ENCODE peak calls at places on chromosomes 5 and 9, in ten cellular contexts. I, Q, H, K, G, R, W, B, C and J are unnamed samples.

GRCh38 chr9:116572095-116572748 is 114.9 kb upstream of the TRIM32 start:
- DNase-seq in I (peak), Q (peak), H (peak), K (peak), G (peak), R (peak), W (peak), B (peak), C (peak), J (peak)

GRCh38 chr9:19162956-19163355 is 35.7 kb upstream of the PLIN2 start:
- DNase-seq in I (no peak), Q (no peak), H (peak), K (no peak), G (peak), R (no peak), W (peak), B (peak), C (no peak), J (peak)

GRCh38 chr5:96433066-96433447 is at the start of gene PCSK1:
- DNase-seq in I (no peak), Q (no peak), H (peak), K (no peak), G (no peak), R (no peak), W (no peak), B (no peak), C (no peak), J (no peak)

GRCh38 chr9:130199605-130200004 is 27.4 kb downstream of the NCS1 start:
- DNase-seq in I (peak), Q (peak), H (peak), K (no peak), G (peak), R (no peak), W (no peak), B (peak), C (no peak), J (no peak)

GRCh38 chr5:168086104-168086610 is 205.3 kb upstream of the WWC1 start:
- DNase-seq in I (no peak), Q (no peak), H (no peak), K (no peak), G (no peak), R (no peak), W (no peak), B (no peak), C (no peak), J (peak)

GRCh38 chr5:9201761-9202160 is 344.1 kb downstream of the SEMA5A start:
- DNase-seq in I (no peak), Q (no peak), H (peak), K (no peak), G (no peak), R (no peak), W (no peak), B (no peak), C (no peak), J (no peak)

GRCh38 chr5:119341452-119342349 is 14.1 kb upstream of the TNFAIP8 start:
- DNase-seq in I (no peak), Q (no peak), H (no peak), K (no peak), G (no peak), R (no peak), W (no peak), B (no peak), C (no peak), J (no peak)

GRCh38 chr5:114360816-114361723 is 800 bp upstream of the KCNN2 start:
- DNase-seq in I (no peak), Q (no peak), H (no peak), K (no peak), G (no peak), R (no peak), W (no peak), B (peak), C (peak), J (peak)

GRCh38 chr5:76358-77169 is 15.4 kb upstream of the PLEKHG4B start:
- DNase-seq in I (no peak), Q (no peak), H (no peak), K (peak), G (no peak), R (peak), W (no peak), B (no peak), C (peak), J (no peak)

GRCh38 chr5:17803976-17804375 is 169.7 kb downstream of the TAF11L14 start:
- DNase-seq in I (no peak), Q (no peak), H (no peak), K (no peak), G (no peak), R (no peak), W (no peak), B (no peak), C (no peak), J (no peak)

GRCh38 chr5:158126442-158127399 is 267.8 kb upstream of the CLINT1 start:
- DNase-seq in I (no peak), Q (no peak), H (no peak), K (no peak), G (no peak), R (no peak), W (no peak), B (no peak), C (no peak), J (peak)

GRCh38 chr5:96344678-96345612 is 88.1 kb downstream of the PCSK1 start:
- DNase-seq in I (peak), Q (peak), H (peak), K (no peak), G (peak), R (no peak), W (no peak), B (peak), C (no peak), J (peak)

GRCh38 chr9:122518226-122518625 is 715 bp upstream of the OR1J4 start:
- DNase-seq in I (no peak), Q (no peak), H (no peak), K (no peak), G (no peak), R (no peak), W (no peak), B (no peak), C (no peak), J (no peak)

GRCh38 chr5:158492850-158493249 is 606.9 kb downstream of the EBF1 start:
- DNase-seq in I (peak), Q (peak), H (peak), K (no peak), G (no peak), R (no peak), W (no peak), B (no peak), C (no peak), J (no peak)

GRCh38 chr5:78287169-78287568 is 7.3 kb downstream of the AP3B1 start:
- DNase-seq in I (no peak), Q (no peak), H (no peak), K (no peak), G (no peak), R (no peak), W (no peak), B (no peak), C (no peak), J (no peak)

GRCh38 chr9:121901616-121902015 is 191.5 kb downstream of the TTLL11 start:
- DNase-seq in I (no peak), Q (no peak), H (no peak), K (peak), G (peak), R (no peak), W (no peak), B (no peak), C (no peak), J (peak)

GRCh38 chr9:15155826-15156225 is 151.2 kb downstream of the TTC39B start:
- DNase-seq in I (peak), Q (no peak), H (peak), K (no peak), G (peak), R (no peak), W (no peak), B (peak), C (no peak), J (no peak)

GRCh38 chr9:13962006-13962405 is 351.9 kb downstream of the NFIB start:
- DNase-seq in I (no peak), Q (no peak), H (peak), K (no peak), G (no peak), R (no peak), W (no peak), B (no peak), C (no peak), J (no peak)

GRCh38 chr5:62719061-62719730 is 140.6 kb downstream of the LRRC70 start:
- DNase-seq in I (no peak), Q (no peak), H (no peak), K (no peak), G (no peak), R (no peak), W (no peak), B (no peak), C (no peak), J (no peak)

GRCh38 chr9:124697326-124698200 is 73.5 kb downstream of the NR6A1 start:
- DNase-seq in I (peak), Q (no peak), H (peak), K (no peak), G (peak), R (no peak), W (no peak), B (no peak), C (no peak), J (peak)

GRCh38 chr5:32279786-32280185 is 33.0 kb downstream of the MTMR12 start:
- DNase-seq in I (no peak), Q (no peak), H (no peak), K (no peak), G (no peak), R (no peak), W (no peak), B (no peak), C (no peak), J (no peak)

DNA sequence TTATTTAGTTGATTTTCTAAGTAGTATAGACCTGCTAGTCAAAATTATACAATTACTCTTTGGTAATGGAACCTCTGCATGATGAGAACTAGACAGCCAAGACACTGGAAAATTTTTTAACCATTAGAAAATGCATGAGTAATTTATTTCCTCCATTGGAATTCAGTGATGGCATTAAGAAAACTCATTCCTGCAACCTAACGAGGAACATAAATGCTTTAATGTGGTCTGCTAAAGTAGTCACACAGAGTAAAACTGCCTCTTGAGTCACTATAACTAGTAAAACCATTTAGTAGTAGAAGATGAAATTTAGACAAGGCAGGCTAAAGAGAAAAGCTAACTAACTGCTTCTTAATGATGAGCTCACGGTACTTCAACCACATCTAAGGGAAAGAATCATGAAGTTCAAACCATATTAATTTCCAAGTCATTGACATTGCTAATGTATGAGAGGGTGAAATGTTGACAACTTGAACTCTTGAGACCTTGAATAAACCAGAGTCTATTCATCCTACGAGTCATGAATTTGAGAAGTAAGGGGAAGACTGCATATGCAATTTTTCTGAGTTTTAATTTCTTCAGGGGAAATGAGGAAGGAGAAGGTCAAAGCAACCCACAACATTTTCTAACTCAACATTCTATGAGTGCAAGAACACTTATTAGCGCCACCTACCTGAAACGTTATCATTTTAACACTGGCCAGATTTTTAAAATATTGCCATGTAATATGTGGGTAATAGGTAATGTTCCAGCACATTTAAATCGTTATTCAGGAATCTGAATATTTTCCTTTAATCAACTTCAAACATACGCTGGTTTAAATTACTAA is 74.4 kb downstream of the GLIS3 start:
- DNase-seq in I (peak), Q (peak), H (peak), K (no peak), G (peak), R (no peak), W (no peak), B (no peak), C (no peak), J (peak)
- TF ChIP-seq CTCF in I (peak), Q (peak), H (peak), K (no peak), G (no peak), R (no peak), W (no peak), B (no peak), C (no peak), J (peak)

DNA sequence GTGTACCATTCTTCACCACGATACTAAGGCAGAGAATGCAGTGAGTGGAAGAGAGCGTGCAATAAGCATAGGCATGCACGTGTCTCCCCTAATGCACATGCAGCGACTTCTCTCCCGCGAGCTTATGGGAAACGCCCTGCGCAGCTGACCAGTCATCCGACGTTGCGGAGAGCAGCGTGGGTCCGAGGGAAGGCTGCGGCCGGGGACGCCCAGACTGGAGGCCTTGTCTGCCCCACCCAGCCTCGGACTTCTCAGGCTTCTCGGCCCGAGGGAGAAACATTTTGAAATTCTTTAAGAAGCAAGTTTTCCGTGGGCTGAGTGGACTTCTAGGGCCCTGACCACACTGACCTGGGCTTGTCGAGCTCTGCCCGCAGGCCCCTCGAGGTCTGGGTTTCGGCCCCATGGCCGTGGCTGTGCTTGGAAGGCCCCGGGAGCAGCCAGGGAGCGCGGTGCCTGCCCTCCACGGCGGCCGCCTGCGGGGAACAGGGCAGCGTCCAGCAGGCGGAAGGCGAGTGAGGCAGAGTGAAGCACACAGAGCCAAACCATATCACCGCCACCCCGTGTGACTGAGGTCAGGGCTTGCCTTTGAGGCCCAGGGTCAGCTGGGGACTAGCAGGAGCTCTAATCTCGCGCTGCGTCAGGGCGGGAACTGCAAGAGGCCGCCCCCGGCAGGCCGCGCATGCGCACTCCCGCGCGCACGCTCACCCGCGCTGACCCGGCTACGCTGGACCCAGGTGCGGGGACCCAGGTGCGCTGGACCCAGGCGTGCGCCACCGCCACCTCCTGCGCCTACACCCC is 60.0 kb upstream of the IRX1 start:
- DNase-seq in I (no peak), Q (no peak), H (no peak), K (no peak), G (no peak), R (no peak), W (no peak), B (no peak), C (no peak), J (no peak)
- H3K4me3 ChIP-seq in I (no peak), Q (no peak), H (no peak), K (no peak), G (no peak), R (no peak), W (no peak), B (no peak), C (no peak), J (no peak)

GRCh38 chr5:124285733-124286132 is 460.7 kb downstream of the ZNF608 start:
- DNase-seq in I (no peak), Q (no peak), H (no peak), K (no peak), G (no peak), R (no peak), W (no peak), B (no peak), C (no peak), J (peak)

GRCh38 chr5:124285071-124285470 is 461.4 kb downstream of the ZNF608 start:
- DNase-seq in I (no peak), Q (no peak), H (no peak), K (no peak), G (no peak), R (no peak), W (no peak), B (peak), C (no peak), J (no peak)

GRCh38 chr5:124289122-124289521 is 457.3 kb downstream of the ZNF608 start:
- DNase-seq in I (no peak), Q (no peak), H (no peak), K (no peak), G (no peak), R (peak), W (peak), B (peak), C (peak), J (no peak)

GRCh38 chr5:124287813-124288212 is 458.6 kb downstream of the ZNF608 start:
- DNase-seq in I (no peak), Q (no peak), H (peak), K (no peak), G (no peak), R (no peak), W (no peak), B (no peak), C (no peak), J (no peak)

GRCh38 chr5:124289641-124290201 is 456.7 kb downstream of the ZNF608 start:
- DNase-seq in I (no peak), Q (no peak), H (no peak), K (no peak), G (no peak), R (no peak), W (no peak), B (no peak), C (peak), J (no peak)
- TF ChIP-seq CTCF in I (no peak), Q (peak), H (no peak), K (no peak), G (no peak), R (no peak), W (no peak), B (no peak), C (no peak), J (no peak)

GRCh38 chr5:177509991-177510566 is 453 bp upstream of the DOK3 start:
- DNase-seq in I (no peak), Q (no peak), H (no peak), K (no peak), G (no peak), R (peak), W (no peak), B (no peak), C (peak), J (no peak)

GRCh38 chr5:177509361-177509951 is at the start of gene DOK3:
- DNase-seq in I (no peak), Q (no peak), H (no peak), K (no peak), G (no peak), R (peak), W (peak), B (peak), C (peak), J (no peak)

GRCh38 chr5:177507596-177508216 is 1.9 kb downstream of the DOK3 start:
- DNase-seq in I (no peak), Q (no peak), H (no peak), K (no peak), G (no peak), R (no peak), W (no peak), B (no peak), C (no peak), J (no peak)

GRCh38 chr5:177508217-177508611 is 1.4 kb downstream of the DOK3 start:
- DNase-seq in I (no peak), Q (no peak), H (no peak), K (no peak), G (no peak), R (no peak), W (no peak), B (no peak), C (peak), J (no peak)

GRCh38 chr5:177508837-177509236 is 789 bp downstream of the DOK3 start:
- DNase-seq in I (no peak), Q (no peak), H (no peak), K (no peak), G (no peak), R (peak), W (no peak), B (no peak), C (peak), J (no peak)
- H3K4me3 ChIP-seq in I (no peak), Q (no peak), H (no peak), K (peak), G (no peak), R (peak), W (peak), B (peak), C (no peak), J (no peak)

GRCh38 chr5:116502616-116503015 is 72.0 kb downstream of the SEMA6A start:
- DNase-seq in I (peak), Q (no peak), H (peak), K (no peak), G (no peak), R (no peak), W (no peak), B (peak), C (no peak), J (peak)
- TF ChIP-seq CTCF in I (no peak), Q (no peak), H (no peak), K (no peak), G (no peak), R (no peak), W (no peak), B (no peak), C (no peak), J (no peak)

DNA sequence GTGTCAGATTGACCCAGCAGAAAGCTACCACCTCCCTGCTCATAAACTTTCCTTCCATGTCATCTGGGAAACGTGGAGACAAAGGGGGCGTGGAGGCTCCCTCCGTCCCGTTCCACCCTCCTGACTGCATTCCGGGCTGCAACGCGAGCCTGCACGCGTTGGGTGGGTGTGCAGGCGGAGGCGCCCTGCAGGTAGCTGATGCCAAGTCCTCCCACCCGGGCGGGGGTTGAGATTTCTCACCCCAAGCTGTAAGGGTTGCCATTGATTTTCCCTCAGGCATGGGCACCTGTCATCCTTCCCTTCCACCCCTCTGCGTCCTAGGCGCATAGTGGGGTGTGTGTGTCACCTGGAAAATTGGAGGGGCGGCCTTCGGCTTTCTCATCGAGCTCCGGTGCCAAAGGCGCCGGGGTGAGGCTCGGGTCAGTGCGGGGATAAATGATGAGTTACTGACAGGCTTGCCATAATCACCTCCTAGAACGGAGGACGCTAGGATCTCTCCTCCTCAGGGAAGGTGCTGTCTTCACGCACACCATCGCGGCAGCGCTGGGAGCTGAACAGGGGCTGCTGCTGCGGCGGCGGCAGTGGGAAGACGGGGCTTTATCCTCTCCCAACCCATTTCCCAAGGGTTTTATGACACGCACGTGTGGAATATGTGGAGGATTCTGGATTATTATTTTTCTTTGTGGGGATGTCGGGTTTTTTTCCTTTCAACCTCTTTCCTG is 934 bp downstream of the PLPPR1 start:
- DNase-seq in I (no peak), Q (no peak), H (no peak), K (no peak), G (no peak), R (no peak), W (no peak), B (no peak), C (peak), J (no peak)
- H3K4me3 ChIP-seq in I (peak), Q (peak), H (no peak), K (peak), G (peak), R (peak), W (peak), B (peak), C (peak), J (no peak)

GRCh38 chr5:138969323-138970013 is 94.3 kb upstream of the LRRTM2 start:
- DNase-seq in I (no peak), Q (no peak), H (no peak), K (peak), G (no peak), R (no peak), W (no peak), B (peak), C (no peak), J (no peak)

GRCh38 chr5:138972230-138972629 is 97.1 kb upstream of the LRRTM2 start:
- DNase-seq in I (no peak), Q (peak), H (peak), K (no peak), G (no peak), R (peak), W (no peak), B (no peak), C (no peak), J (peak)

GRCh38 chr5:138974227-138975063 is 99.3 kb upstream of the LRRTM2 start:
- DNase-seq in I (peak), Q (no peak), H (peak), K (no peak), G (peak), R (peak), W (peak), B (peak), C (no peak), J (peak)

GRCh38 chr5:138975098-138975847 is 100.1 kb upstream of the LRRTM2 start:
- DNase-seq in I (peak), Q (no peak), H (peak), K (no peak), G (peak), R (peak), W (peak), B (peak), C (no peak), J (peak)

GRCh38 chr5:138972836-138973235 is 97.7 kb upstream of the LRRTM2 start:
- DNase-seq in I (no peak), Q (no peak), H (no peak), K (no peak), G (no peak), R (peak), W (no peak), B (no peak), C (no peak), J (no peak)
- TF ChIP-seq CTCF in I (no peak), Q (no peak), H (no peak), K (no peak), G (no peak), R (no peak), W (no peak), B (no peak), C (no peak), J (no peak)